ENCODE peak calls at places on chromosomes 11 and 22, in six cellular contexts. P is GM23338, U is body of pancreas, N is adrenal gland, J is uterus, A is AG04449. Y is an unnamed sample.
A peak's percentile ranks its signal among the peaks of the same experiment; 100 is the strongest.

GRCh38 chr22:47836957-47837356 is 1074.5 kb downstream of the TBC1D22A start:
- DNase-seq in P (no peak), U (no peak), N (no peak), J (no peak), A (no peak), Y (no peak)

GRCh38 chr11:111941963-111942362 is 4.8 kb downstream of the DIXDC1 start:
- DNase-seq in P (no peak), U (no peak), N (peak; percentile 72), J (no peak), A (no peak), Y (peak; percentile 75)

GRCh38 chr22:26430600-26430999 is 1.5 kb downstream of the ASPHD2 start:
- DNase-seq in P (no peak), U (no peak), N (no peak), J (no peak), A (no peak), Y (no peak)

GRCh38 chr22:23750374-23750743 is 553 bp downstream of the ZNF70 start:
- DNase-seq in P (no peak), U (no peak), N (no peak), J (no peak), A (no peak), Y (no peak)

GRCh38 chr22:49971232-49972162 is 10.9 kb downstream of the PIM3 start:
- DNase-seq in P (peak; percentile 61), U (peak; percentile 84), N (peak; percentile 81), J (peak; percentile 88), A (no peak), Y (peak; percentile 88)

GRCh38 chr11:126039485-126040271 is 23.0 kb downstream of the CDON start:
- DNase-seq in P (peak; percentile 15), U (no peak), N (no peak), J (no peak), A (no peak), Y (no peak)

GRCh38 chr11:34261820-34262219 is 96.0 kb downstream of the ABTB2 start:
- DNase-seq in P (no peak), U (no peak), N (no peak), J (no peak), A (no peak), Y (no peak)

GRCh38 chr11:78830277-78830676 is 255.6 kb upstream of the NARS2 start:
- DNase-seq in P (peak; percentile 12), U (no peak), N (no peak), J (no peak), A (no peak), Y (no peak)

GRCh38 chr11:64204464-64204989 is 2.0 kb upstream of the FERMT3 start:
- DNase-seq in P (peak; percentile 93), U (peak; percentile 92), N (peak; percentile 89), J (peak; percentile 88), A (peak; percentile 74), Y (peak; percentile 83)

GRCh38 chr11:111840143-111840542 is 31.2 kb downstream of the ALG9 start:
- DNase-seq in P (peak; percentile 51), U (no peak), N (no peak), J (no peak), A (no peak), Y (no peak)

GRCh38 chr11:20964985-20965384 is 295.6 kb downstream of the NELL1 start:
- DNase-seq in P (no peak), U (no peak), N (no peak), J (no peak), A (no peak), Y (no peak)

GRCh38 chr11:77487790-77488189 is 13.9 kb upstream of the PAK1 start:
- DNase-seq in P (no peak), U (no peak), N (no peak), J (no peak), A (no peak), Y (no peak)

GRCh38 chr22:17764036-17764435 is 10.2 kb downstream of the BID start:
- DNase-seq in P (no peak), U (no peak), N (no peak), J (no peak), A (no peak), Y (no peak)

GRCh38 chr11:69632900-69633299 is 8.1 kb upstream of the CCND1 start:
- DNase-seq in P (no peak), U (no peak), N (no peak), J (no peak), A (no peak), Y (no peak)

GRCh38 chr22:40525250-40525884 is 111.2 kb downstream of the MRTFA start:
- DNase-seq in P (peak; percentile 72), U (peak; percentile 43), N (peak; percentile 54), J (no peak), A (no peak), Y (peak; percentile 70)

GRCh38 chr11:78607691-78608090 is 33.0 kb upstream of the NARS2 start:
- DNase-seq in P (no peak), U (no peak), N (no peak), J (no peak), A (no peak), Y (no peak)

GRCh38 chr22:37075046-37075445 is 23.5 kb downstream of the KCTD17 start:
- DNase-seq in P (no peak), U (no peak), N (no peak), J (no peak), A (no peak), Y (no peak)

GRCh38 chr22:22703715-22704114 is 59.3 kb downstream of the GGTLC2 start:
- DNase-seq in P (no peak), U (no peak), N (no peak), J (no peak), A (no peak), Y (no peak)

GRCh38 chr11:56396047-56396446 is 16.4 kb upstream of the OR5AL1 start:
- DNase-seq in P (peak; percentile 50), U (no peak), N (no peak), J (no peak), A (no peak), Y (no peak)

GRCh38 chr22:32824531-32825315 is 23.2 kb downstream of the TIMP3 start:
- DNase-seq in P (no peak), U (no peak), N (no peak), J (no peak), A (no peak), Y (no peak)

GRCh38 chr11:134536677-134537076 is 124.6 kb upstream of the B3GAT1 start:
- DNase-seq in P (no peak), U (no peak), N (peak; percentile 6), J (no peak), A (no peak), Y (no peak)

GRCh38 chr11:67389477-67389876 is 2.3 kb upstream of the RAD9A start:
- DNase-seq in P (peak; percentile 80), U (peak; percentile 56), N (no peak), J (no peak), A (no peak), Y (no peak)

GRCh38 chr11:65565624-65566453 is 4.4 kb upstream of the ZNRD2 start:
- DNase-seq in P (no peak), U (no peak), N (no peak), J (no peak), A (no peak), Y (no peak)

GRCh38 chr22:33746501-33746928 is 173.8 kb downstream of the LARGE1 start:
- DNase-seq in P (no peak), U (peak; percentile 39), N (no peak), J (no peak), A (no peak), Y (no peak)

GRCh38 chr11:17371614-17372013 is 16.8 kb downstream of the KCNJ11 start:
- DNase-seq in P (peak; percentile 52), U (no peak), N (no peak), J (no peak), A (no peak), Y (no peak)

GRCh38 chr22:19291580-19292261 is at the start of gene CLTCL1:
- DNase-seq in P (peak; percentile 89), U (peak; percentile 88), N (peak; percentile 88), J (peak; percentile 78), A (no peak), Y (peak; percentile 89)

GRCh38 chr22:35452351-35452781 is 52.4 kb downstream of the MCM5 start:
- DNase-seq in P (no peak), U (peak; percentile 25), N (no peak), J (no peak), A (no peak), Y (no peak)

GRCh38 chr22:35456757-35457156 is 56.8 kb downstream of the MCM5 start:
- DNase-seq in P (no peak), U (no peak), N (no peak), J (no peak), A (no peak), Y (no peak)

GRCh38 chr22:35452810-35453743 is 53.1 kb downstream of the MCM5 start:
- DNase-seq in P (no peak), U (no peak), N (no peak), J (no peak), A (no peak), Y (no peak)

GRCh38 chr22:35455529-35455928 is 55.6 kb downstream of the MCM5 start:
- DNase-seq in P (no peak), U (no peak), N (no peak), J (no peak), A (no peak), Y (no peak)

GRCh38 chr22:35454416-35455054 is 54.6 kb downstream of the MCM5 start:
- DNase-seq in P (no peak), U (no peak), N (no peak), J (no peak), A (no peak), Y (no peak)
- TF ChIP-seq CTCF in P (peak; percentile 38), U (no peak), N (peak; percentile 44), J (no peak), A (no peak), Y (peak; percentile 19)

DNA sequence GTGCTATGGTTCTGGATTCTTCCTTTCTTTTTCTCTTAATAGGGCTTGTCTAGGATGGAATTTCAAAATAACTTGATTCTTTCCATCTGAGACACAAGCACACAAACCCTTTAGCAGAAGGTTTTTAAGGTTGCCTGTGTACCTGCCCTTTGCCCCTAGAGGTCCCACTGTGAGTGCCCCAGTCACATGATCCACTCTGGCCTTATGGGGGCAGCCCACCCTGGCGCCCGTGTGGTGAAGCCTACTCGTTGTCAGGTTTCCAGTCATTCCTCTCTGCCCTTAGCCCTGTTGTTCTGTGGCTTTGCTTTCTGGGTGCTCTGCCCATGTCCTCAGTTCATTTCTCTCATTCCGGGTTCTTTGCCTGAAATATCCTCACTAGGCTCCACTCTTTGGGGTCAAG is 51.8 kb downstream of the ZNRF3 start:
- DNase-seq in P (no peak), U (no peak), N (no peak), J (no peak), A (no peak), Y (no peak)
- TF ChIP-seq CTCF in P (no peak), U (no peak), N (no peak), J (no peak), A (no peak), Y (no peak)

GRCh38 chr11:72333657-72334056 is 89.7 kb upstream of the PHOX2A start:
- DNase-seq in P (peak; percentile 89), U (no peak), N (no peak), J (no peak), A (no peak), Y (no peak)
- TF ChIP-seq CTCF in P (peak; percentile 63), U (no peak), N (no peak), J (no peak), A (no peak), Y (no peak)

DNA sequence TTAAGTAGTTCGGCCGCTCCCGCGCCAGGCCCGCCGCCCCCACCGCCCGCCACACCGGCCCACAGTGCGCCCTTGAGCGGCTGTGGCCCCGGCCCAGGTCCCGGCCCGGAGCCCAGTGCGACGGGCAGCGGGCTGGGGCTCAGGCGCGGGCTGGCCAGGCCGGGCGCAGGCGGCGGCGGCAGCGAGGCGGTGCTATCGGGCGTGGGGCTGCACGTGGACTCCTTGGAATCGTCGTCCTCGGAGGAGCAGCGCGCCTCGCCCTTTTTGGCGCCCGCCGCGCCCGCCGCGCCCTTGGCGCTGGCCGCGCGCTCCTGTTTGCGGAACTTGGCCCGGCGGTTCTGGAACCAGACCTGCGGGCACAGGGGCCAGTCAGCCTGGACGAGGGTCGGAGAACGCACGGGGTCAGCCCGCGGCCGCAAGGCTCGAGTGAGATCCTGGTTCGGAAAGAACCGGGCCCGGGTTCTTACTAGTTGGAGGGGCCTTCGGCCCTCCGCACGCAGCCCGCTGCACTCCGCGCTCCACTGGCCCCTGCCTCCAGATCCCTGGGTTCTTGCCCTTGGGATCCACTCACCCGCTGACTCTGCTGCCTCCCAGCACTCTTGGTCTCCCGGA is 4.0 kb downstream of the PHOX2A start:
- DNase-seq in P (peak; percentile 28), U (peak; percentile 63), N (no peak), J (no peak), A (no peak), Y (no peak)
- TF ChIP-seq CTCF in P (no peak), U (no peak), N (no peak), J (no peak), A (no peak), Y (no peak)